ENCODE peak calls at places on chromosomes 6 and 20, in eight cellular contexts. P is AG09309; X is fibroblast of mammary gland; W is GM10248; G is H1; O is CD8-positive, alpha-beta T cell; V is GM12865; U is adrenal gland. B is an unnamed sample.

GRCh38 chr20:57991211-57991841 is 237.1 kb downstream of the ANKRD60 start:
- DNase-seq in O (no peak), P (peak; percentile 84), V (no peak), X (peak; percentile 56), W (no peak), G (no peak), U (no peak), B (peak; percentile 86)

GRCh38 chr6:29295181-29295585 is 6.3 kb upstream of the OR14J1 start:
- DNase-seq in P (no peak), X (no peak), V (no peak), G (no peak), W (no peak), O (no peak), U (no peak), B (no peak)

GRCh38 chr6:168865-169455 is 123.3 kb upstream of the DUSP22 start:
- DNase-seq in W (no peak), G (no peak), O (no peak), X (peak; percentile 62), V (peak; percentile 55), U (no peak), P (peak; percentile 23), B (no peak)

GRCh38 chr20:3162080-3162611 is 2.5 kb upstream of the FASTKD5 start:
- DNase-seq in U (no peak), V (no peak), G (no peak), P (no peak), O (no peak), X (no peak), W (no peak), B (no peak)

GRCh38 chr20:38935967-38936407 is 9.8 kb downstream of the FAM83D start:
- DNase-seq in G (no peak), O (no peak), X (no peak), W (no peak), V (no peak), P (no peak), U (peak; percentile 52), B (no peak)

GRCh38 chr20:2206957-2207769 is 88.6 kb upstream of the TGM3 start:
- DNase-seq in G (peak; percentile 91), P (peak; percentile 5), V (peak; percentile 75), U (peak; percentile 83), X (peak; percentile 41), W (peak; percentile 86), O (peak; percentile 25), B (no peak)

GRCh38 chr6:50602191-50602810 is 111.0 kb upstream of the TFAP2D start:
- DNase-seq in O (no peak), U (no peak), P (no peak), G (no peak), X (peak; percentile 23), W (peak; percentile 9), V (peak; percentile 40), B (no peak)

GRCh38 chr6:157867155-157867559 is 44.1 kb downstream of the SNX9 start:
- DNase-seq in G (no peak), W (no peak), P (no peak), U (no peak), X (peak; percentile 61), O (no peak), V (no peak), B (no peak)

GRCh38 chr20:35661013-35661412 is 3.7 kb downstream of the CPNE1 start:
- DNase-seq in P (no peak), O (no peak), W (no peak), G (no peak), V (no peak), X (no peak), U (no peak), B (no peak)

GRCh38 chr6:123016431-123017110 is 20.5 kb downstream of the CLVS2 start:
- DNase-seq in X (no peak), O (no peak), U (no peak), G (no peak), P (no peak), V (no peak), W (no peak), B (no peak)

GRCh38 chr6:89183294-89183693 is 33.9 kb downstream of the GABRR1 start:
- DNase-seq in W (no peak), V (no peak), P (no peak), X (no peak), O (no peak), U (no peak), G (no peak), B (no peak)

GRCh38 chr6:15429146-15430110 is 183.6 kb downstream of the JARID2 start:
- DNase-seq in O (no peak), P (peak; percentile 28), X (peak; percentile 78), G (no peak), U (no peak), V (no peak), W (no peak), B (no peak)

GRCh38 chr6:113433506-113433991 is 423.6 kb upstream of the MARCKS start:
- DNase-seq in O (no peak), P (peak; percentile 91), G (no peak), W (no peak), V (no peak), U (peak; percentile 56), X (peak; percentile 87), B (peak; percentile 81)

GRCh38 chr6:41182069-41183034 is 18.6 kb downstream of the TREML2 start:
- DNase-seq in U (peak; percentile 29), G (peak; percentile 53), P (peak; percentile 14), W (peak; percentile 55), O (peak; percentile 31), X (peak; percentile 54), V (peak; percentile 74), B (no peak)

GRCh38 chr6:41209547-41209951 is 8.6 kb upstream of the TREML2 start:
- DNase-seq in X (no peak), P (no peak), V (no peak), U (no peak), W (no peak), O (no peak), G (peak; percentile 29), B (no peak)

GRCh38 chr6:168034537-168034936 is 37.1 kb downstream of the KIF25 start:
- DNase-seq in P (no peak), O (no peak), V (no peak), G (no peak), X (no peak), W (no peak), U (no peak), B (no peak)

GRCh38 chr20:33445881-33446615 is 2.5 kb upstream of the SNTA1 start:
- DNase-seq in W (no peak), V (no peak), G (no peak), U (no peak), P (no peak), O (no peak), X (no peak), B (no peak)

GRCh38 chr6:107128175-107128574 is 12.9 kb upstream of the BEND3 start:
- DNase-seq in O (no peak), P (peak; percentile 27), X (peak; percentile 32), W (no peak), G (no peak), U (no peak), V (no peak), B (no peak)

GRCh38 chr6:52788478-52788877 is 15.1 kb downstream of the GSTA1 start:
- DNase-seq in W (no peak), P (no peak), U (no peak), X (no peak), V (no peak), G (no peak), O (no peak), B (no peak)

GRCh38 chr6:25961619-25962367 is 809 bp upstream of the TRIM38 start:
- DNase-seq in W (peak; percentile 16), V (peak; percentile 46), X (peak; percentile 13), O (no peak), G (no peak), U (no peak), P (no peak), B (no peak)

GRCh38 chr6:155287762-155288161 is 23.9 kb downstream of the CLDN20 start:
- DNase-seq in W (no peak), V (no peak), G (no peak), U (no peak), O (no peak), P (no peak), X (no peak), B (no peak)

GRCh38 chr6:102215425-102215824 is 821.9 kb downstream of the GRIK2 start:
- DNase-seq in G (no peak), W (no peak), O (no peak), U (no peak), V (no peak), P (no peak), X (no peak), B (no peak)

GRCh38 chr6:52513896-52514295 is 63.0 kb downstream of the TRAM2 start:
- DNase-seq in W (no peak), G (no peak), V (no peak), X (no peak), U (no peak), O (no peak), P (no peak), B (no peak)

GRCh38 chr20:45538209-45538798 is 978 bp downstream of the WFDC6 start:
- DNase-seq in V (no peak), X (no peak), P (no peak), W (no peak), O (no peak), G (peak; percentile 65), U (no peak), B (no peak)
- TF ChIP-seq CTCF in V (no peak), X (no peak), P (no peak), W (no peak), O (no peak), G (peak; percentile 75), U (no peak), B (no peak)

GRCh38 chr6:64985726-64986125 is 721.3 kb downstream of the EYS start:
- DNase-seq in V (no peak), U (no peak), G (no peak), X (no peak), P (no peak), W (no peak), O (no peak), B (no peak)
- TF ChIP-seq CTCF in V (no peak), U (no peak), G (no peak), X (no peak), P (no peak), W (no peak), O (no peak), B (no peak)

GRCh38 chr20:53208110-53208908 is 236.2 kb downstream of the TSHZ2 start:
- DNase-seq in P (no peak), X (no peak), O (no peak), V (no peak), U (no peak), G (peak; percentile 84), W (no peak), B (no peak)
- TF ChIP-seq CTCF in P (no peak), X (peak; percentile 19), O (no peak), V (peak; percentile 19), U (no peak), G (peak; percentile 77), W (no peak), B (no peak)

DNA sequence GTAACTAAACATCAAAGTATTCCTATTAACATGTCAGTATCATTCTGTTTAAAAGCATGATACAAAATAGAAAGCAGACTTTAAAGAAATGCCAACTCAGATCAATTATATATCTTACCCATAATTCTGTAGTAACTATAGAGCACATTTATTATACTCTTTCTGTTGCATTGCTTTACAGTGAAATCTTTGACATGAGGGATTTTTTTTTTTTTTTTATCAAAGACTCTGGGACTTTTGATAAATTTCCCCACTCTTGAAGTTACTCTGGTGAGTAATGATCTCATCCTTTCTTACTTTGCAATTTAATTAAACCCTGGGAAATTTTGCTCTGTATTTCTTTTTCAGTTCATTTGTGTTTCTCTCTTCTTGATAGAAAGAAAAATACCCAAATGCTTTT is 17.4 kb downstream of the ADGRF4 start:
- DNase-seq in V (peak; percentile 12), P (no peak), G (no peak), O (no peak), W (no peak), X (no peak), U (no peak), B (no peak)
- TF ChIP-seq CTCF in V (no peak), P (no peak), G (no peak), O (no peak), W (no peak), X (no peak), U (no peak), B (no peak)